ENCODE peak calls at places on chromosome 11, in five cellular contexts. E, H, U, J and C are unnamed samples.

GRCh38 chr11:115926090-115926489 is 421.9 kb upstream of the CADM1 start:
- DNase-seq in E (no peak), H (no peak), U (no peak), J (no peak), C (no peak)

GRCh38 chr11:22536036-22536435 is 89.6 kb downstream of the FANCF start:
- DNase-seq in E (no peak), H (no peak), U (no peak), J (no peak), C (no peak)

GRCh38 chr11:126919147-126919823 is 81.3 kb downstream of the KIRREL3 start:
- DNase-seq in E (no peak), H (no peak), U (no peak), J (no peak), C (no peak)

GRCh38 chr11:101523634-101524260 is 60.1 kb downstream of the TRPC6 start:
- DNase-seq in E (no peak), H (no peak), U (no peak), J (no peak), C (no peak)

GRCh38 chr11:75907926-75908527 is 93.0 kb downstream of the UVRAG start:
- DNase-seq in E (no peak), H (no peak), U (no peak), J (no peak), C (no peak)

GRCh38 chr11:43508511-43508918 is 149.8 kb downstream of the TTC17 start:
- DNase-seq in E (no peak), H (peak; percentile 4), U (peak; percentile 19), J (no peak), C (no peak)

GRCh38 chr11:130074736-130075135 is 5.0 kb downstream of the APLP2 start:
- DNase-seq in E (no peak), H (no peak), U (no peak), J (no peak), C (no peak)

GRCh38 chr11:2393941-2394817 is 6.4 kb upstream of the TSSC4 start:
- DNase-seq in E (no peak), H (no peak), U (no peak), J (no peak), C (no peak)

GRCh38 chr11:104462346-104462745 is 298.4 kb upstream of the PDGFD start:
- DNase-seq in E (no peak), H (no peak), U (no peak), J (no peak), C (no peak)

GRCh38 chr11:99452076-99452475 is 431.3 kb downstream of the CNTN5 start:
- DNase-seq in E (no peak), H (no peak), U (no peak), J (no peak), C (no peak)

GRCh38 chr11:128689946-128690745 is 3.7 kb upstream of the FLI1 start:
- DNase-seq in E (no peak), H (no peak), U (no peak), J (no peak), C (no peak)

GRCh38 chr11:15179167-15179566 is 64.4 kb downstream of the INSC start:
- DNase-seq in E (no peak), H (peak; percentile 80), U (no peak), J (no peak), C (no peak)

GRCh38 chr11:96576383-96576782 is 186.6 kb downstream of the JRKL start:
- DNase-seq in E (no peak), H (no peak), U (no peak), J (no peak), C (no peak)

GRCh38 chr11:13042873-13043338 is 33.8 kb downstream of the RASSF10 start:
- DNase-seq in E (no peak), H (no peak), U (peak; percentile 70), J (no peak), C (no peak)

GRCh38 chr11:110434952-110435779 is 5.4 kb downstream of the FDX1 start:
- DNase-seq in E (peak; percentile 28), H (no peak), U (peak; percentile 25), J (no peak), C (no peak)
- TF ChIP-seq CTCF in E (no peak), H (no peak), U (peak; percentile 37), J (peak; percentile 11), C (no peak)

GRCh38 chr11:16986434-16987204 is 27.6 kb downstream of the PLEKHA7 start:
- DNase-seq in E (peak; percentile 93), H (no peak), U (no peak), J (peak; percentile 73), C (no peak)
- TF ChIP-seq CTCF in E (no peak), H (no peak), U (no peak), J (no peak), C (no peak)

DNA sequence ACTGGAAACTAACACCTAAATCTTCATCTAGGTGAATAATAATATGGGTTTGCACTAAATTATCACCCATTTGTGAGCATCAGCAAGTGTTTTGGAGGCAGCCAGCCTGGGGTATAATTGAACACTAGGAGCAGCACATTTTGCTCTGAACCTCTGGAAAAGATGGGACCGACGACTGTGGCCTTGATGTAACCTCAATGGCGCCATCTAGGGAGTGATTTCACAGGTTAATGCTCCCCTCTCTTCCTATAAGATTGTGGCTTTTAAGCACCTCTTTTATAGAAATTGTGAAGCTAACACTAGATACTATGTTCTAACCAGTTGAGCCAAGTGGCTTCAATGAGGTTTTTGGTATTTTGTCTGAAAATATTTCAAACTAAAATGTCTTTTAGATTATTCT is 203.7 kb downstream of the NELL1 start:
- DNase-seq in E (no peak), H (no peak), U (peak; percentile 67), J (no peak), C (peak; percentile 61)
- TF ChIP-seq CTCF in E (no peak), H (no peak), U (peak; percentile 28), J (no peak), C (peak; percentile 42)

DNA sequence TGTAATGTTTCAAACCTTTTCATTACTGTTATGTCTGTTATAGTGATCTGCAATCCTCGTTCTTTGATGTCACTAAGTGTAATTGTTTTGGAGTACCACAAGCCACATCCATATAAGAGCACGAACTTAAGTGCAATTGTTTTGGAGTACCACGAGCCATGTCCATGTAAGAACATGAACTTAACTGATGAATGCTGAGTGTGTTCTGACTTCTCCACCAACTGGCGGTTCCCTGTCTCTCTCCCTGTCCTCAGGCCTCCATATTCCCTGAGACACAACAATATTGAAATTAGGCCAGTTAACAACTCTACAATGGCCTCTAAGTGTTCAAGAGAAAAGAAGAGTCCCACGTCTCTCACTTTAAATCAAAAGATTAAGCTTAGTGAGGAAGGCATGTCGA is 23.5 kb downstream of the TESMIN start:
- DNase-seq in E (no peak), H (no peak), U (peak; percentile 21), J (no peak), C (no peak)
- TF ChIP-seq CTCF in E (no peak), H (no peak), U (no peak), J (no peak), C (no peak)

GRCh38 chr11:11871991-11872401 is 30.2 kb downstream of the USP47 start:
- DNase-seq in E (no peak), H (no peak), U (no peak), J (no peak), C (no peak)

GRCh38 chr11:11880179-11880578 is 38.4 kb downstream of the USP47 start:
- DNase-seq in E (no peak), H (no peak), U (no peak), J (no peak), C (no peak)

DNA sequence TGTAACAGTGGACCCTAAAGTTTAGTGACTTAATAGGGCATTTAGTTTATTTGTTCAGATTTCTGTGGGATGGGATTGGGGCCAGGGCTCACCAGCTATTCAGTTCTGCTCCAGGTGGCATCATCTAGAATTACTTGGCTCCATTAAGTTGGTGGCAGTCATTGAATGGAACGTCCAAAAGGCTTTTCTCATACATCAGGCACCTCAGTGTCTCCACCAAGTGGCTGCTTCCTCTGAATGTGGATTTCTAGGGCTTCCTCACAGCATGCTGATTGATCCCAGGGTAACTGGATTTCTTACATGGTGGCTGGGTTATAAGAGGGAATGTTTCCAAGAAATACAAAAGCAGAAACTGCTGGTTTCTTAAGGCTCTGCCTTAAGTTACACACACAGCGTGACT is 34.7 kb downstream of the USP47 start:
- DNase-seq in E (no peak), H (no peak), U (peak; percentile 40), J (no peak), C (peak; percentile 27)
- TF ChIP-seq CTCF in E (no peak), H (peak; percentile 6), U (peak; percentile 25), J (no peak), C (no peak)

DNA sequence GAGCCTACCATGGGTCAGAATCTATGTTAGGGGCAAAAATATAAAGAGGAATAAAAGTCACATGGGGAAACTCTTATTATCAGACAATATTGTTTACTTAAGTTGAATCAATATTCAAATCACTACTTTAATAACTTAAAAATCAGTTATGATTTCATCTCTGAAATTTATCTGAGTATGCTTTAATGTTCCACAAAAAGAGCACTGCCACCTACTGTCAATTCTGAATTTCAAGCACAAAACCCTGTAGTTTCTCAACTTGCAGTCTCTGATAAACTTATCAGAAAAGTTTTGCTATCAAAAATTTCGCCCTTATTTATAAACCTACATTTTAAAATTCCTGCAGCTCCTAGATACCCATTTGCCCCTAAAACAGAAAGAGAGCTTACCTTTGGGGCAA is 47.3 kb downstream of the RDX start:
- DNase-seq in E (no peak), H (no peak), U (no peak), J (no peak), C (no peak)
- TF ChIP-seq CTCF in E (no peak), H (peak; percentile 27), U (peak; percentile 45), J (no peak), C (no peak)

GRCh38 chr11:81963018-81963417 is 770.6 kb downstream of the FAM181B start:
- DNase-seq in E (no peak), H (no peak), U (peak; percentile 4), J (no peak), C (no peak)
- TF ChIP-seq CTCF in E (no peak), H (no peak), U (no peak), J (no peak), C (peak; percentile 23)

GRCh38 chr11:121063728-121064127 is 37.3 kb upstream of the TECTA start:
- DNase-seq in E (no peak), H (no peak), U (peak; percentile 3), J (no peak), C (peak; percentile 8)
- TF ChIP-seq CTCF in E (no peak), H (peak; percentile 31), U (no peak), J (no peak), C (peak; percentile 89)

DNA sequence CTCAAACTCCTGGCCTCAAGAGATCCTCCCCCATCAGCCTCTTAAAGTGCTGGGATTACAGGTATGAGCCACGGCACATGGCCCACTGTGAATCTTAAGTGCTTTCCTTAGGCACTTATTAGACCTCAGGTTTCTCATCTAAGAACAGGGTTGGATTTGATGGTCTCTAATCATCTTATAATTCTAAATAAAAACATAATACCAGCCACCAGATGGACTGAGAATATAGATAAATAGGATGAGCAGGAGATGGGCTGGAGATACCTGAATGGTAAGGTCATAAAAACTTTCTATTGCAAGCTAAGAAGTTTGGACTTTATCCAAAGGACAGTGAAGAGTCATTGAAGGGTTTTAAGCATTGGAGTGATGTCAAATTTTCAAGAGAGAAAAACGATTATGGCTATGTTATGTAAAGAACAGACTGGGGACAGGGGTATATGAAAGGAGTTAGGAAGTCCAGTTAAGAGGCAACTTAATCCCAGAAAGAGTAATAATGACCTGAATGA is 85.2 kb downstream of the RELT start:
- DNase-seq in E (no peak), H (no peak), U (no peak), J (no peak), C (no peak)
- TF ChIP-seq CTCF in E (no peak), H (no peak), U (no peak), J (no peak), C (no peak)